ENCODE peak calls at places on chromosomes 1 and 21, in six cellular contexts. G is HepG2, F is GM12878, O is GM12892, R is K562, W is H1. S is an unnamed sample.

GRCh38 chr1:173405758-173406344 is 71.3 kb upstream of the PRDX6 start:
- DNase-seq in G (no peak), F (no peak), O (no peak), R (no peak), W (no peak), S (no peak)

GRCh38 chr1:178768423-178768822 is 43.4 kb downstream of the RALGPS2 start:
- DNase-seq in G (peak; percentile 20), F (no peak), O (peak; percentile 13), R (peak; percentile 62), W (peak; percentile 50), S (peak; percentile 19)

GRCh38 chr1:157517026-157517425 is 35.3 kb downstream of the FCRL5 start:
- DNase-seq in G (no peak), F (no peak), O (no peak), R (no peak), W (no peak), S (no peak)

GRCh38 chr1:53398585-53399365 is 60.4 kb upstream of the DMRTB1 start:
- DNase-seq in G (no peak), F (no peak), O (no peak), R (no peak), W (no peak), S (no peak)

GRCh38 chr1:56081151-56081550 is 498.2 kb downstream of the PLPP3 start:
- DNase-seq in G (no peak), F (no peak), O (no peak), R (no peak), W (no peak), S (no peak)

GRCh38 chr1:230186874-230187273 is 119.8 kb downstream of the GALNT2 start:
- DNase-seq in G (no peak), F (no peak), O (no peak), R (no peak), W (no peak), S (no peak)

GRCh38 chr1:246417152-246417812 is 89.8 kb downstream of the SMYD3 start:
- DNase-seq in G (no peak), F (no peak), O (no peak), R (no peak), W (no peak), S (no peak)

GRCh38 chr1:201173736-201174135 is 16.9 kb upstream of the IGFN1 start:
- DNase-seq in G (no peak), F (no peak), O (no peak), R (no peak), W (no peak), S (no peak)

GRCh38 chr1:243792401-243792800 is 57.6 kb downstream of the AKT3 start:
- DNase-seq in G (no peak), F (no peak), O (no peak), R (no peak), W (no peak), S (no peak)

GRCh38 chr1:110916669-110917306 is 43.8 kb downstream of the CD53 start:
- DNase-seq in G (peak; percentile 2), F (no peak), O (peak; percentile 11), R (peak; percentile 76), W (no peak), S (peak; percentile 5)

GRCh38 chr1:161068306-161069200 is 1.1 kb downstream of the ARHGAP30 start:
- DNase-seq in G (no peak), F (peak; percentile 86), O (peak; percentile 71), R (no peak), W (no peak), S (no peak)

GRCh38 chr1:28601696-28602095 is 9.6 kb downstream of the RAB42 start:
- DNase-seq in G (no peak), F (no peak), O (no peak), R (no peak), W (no peak), S (no peak)

GRCh38 chr1:113616201-113616600 is 143.1 kb downstream of the PHTF1 start:
- DNase-seq in G (no peak), F (no peak), O (no peak), R (no peak), W (no peak), S (no peak)

GRCh38 chr1:12124693-12125421 is 41.9 kb upstream of the TNFRSF1B start:
- DNase-seq in G (peak; percentile 46), F (no peak), O (no peak), R (peak; percentile 77), W (peak; percentile 91), S (no peak)

GRCh38 chr1:228994691-228995090 is 259.4 kb downstream of the RHOU start:
- DNase-seq in G (no peak), F (no peak), O (no peak), R (no peak), W (no peak), S (no peak)

GRCh38 chr1:18118078-18118477 is 10.5 kb downstream of the IGSF21 start:
- DNase-seq in G (no peak), F (no peak), O (no peak), R (no peak), W (no peak), S (no peak)

GRCh38 chr1:52978045-52978444 is 51.0 kb downstream of the SCP2 start:
- DNase-seq in G (no peak), F (no peak), O (no peak), R (no peak), W (no peak), S (no peak)

GRCh38 chr21:31750843-31751242 is 18.9 kb upstream of the SCAF4 start:
- DNase-seq in G (no peak), F (no peak), O (no peak), R (no peak), W (no peak), S (no peak)

GRCh38 chr1:165424454-165425283 is 20.3 kb downstream of the RXRG start:
- DNase-seq in G (no peak), F (no peak), O (no peak), R (no peak), W (no peak), S (no peak)

GRCh38 chr1:156726549-156727226 is 1.6 kb upstream of the METTL25B start:
- DNase-seq in G (peak; percentile 64), F (no peak), O (no peak), R (peak; percentile 43), W (no peak), S (no peak)

GRCh38 chr1:39047374-39048229 is 21.5 kb downstream of the NDUFS5 start:
- DNase-seq in G (peak; percentile 39), F (peak; percentile 30), O (no peak), R (peak; percentile 63), W (no peak), S (no peak)

GRCh38 chr1:7299329-7299799 is 471.7 kb upstream of the VAMP3 start:
- DNase-seq in G (no peak), F (no peak), O (no peak), R (no peak), W (peak; percentile 50), S (no peak)

GRCh38 chr1:46442317-46443161 is 47.1 kb upstream of the DMBX1 start:
- DNase-seq in G (peak; percentile 71), F (no peak), O (peak; percentile 60), R (peak; percentile 95), W (peak; percentile 100), S (peak; percentile 54)

GRCh38 chr1:63626222-63626621 is 33.0 kb downstream of the PGM1 start:
- DNase-seq in G (no peak), F (no peak), O (no peak), R (no peak), W (no peak), S (no peak)

DNA sequence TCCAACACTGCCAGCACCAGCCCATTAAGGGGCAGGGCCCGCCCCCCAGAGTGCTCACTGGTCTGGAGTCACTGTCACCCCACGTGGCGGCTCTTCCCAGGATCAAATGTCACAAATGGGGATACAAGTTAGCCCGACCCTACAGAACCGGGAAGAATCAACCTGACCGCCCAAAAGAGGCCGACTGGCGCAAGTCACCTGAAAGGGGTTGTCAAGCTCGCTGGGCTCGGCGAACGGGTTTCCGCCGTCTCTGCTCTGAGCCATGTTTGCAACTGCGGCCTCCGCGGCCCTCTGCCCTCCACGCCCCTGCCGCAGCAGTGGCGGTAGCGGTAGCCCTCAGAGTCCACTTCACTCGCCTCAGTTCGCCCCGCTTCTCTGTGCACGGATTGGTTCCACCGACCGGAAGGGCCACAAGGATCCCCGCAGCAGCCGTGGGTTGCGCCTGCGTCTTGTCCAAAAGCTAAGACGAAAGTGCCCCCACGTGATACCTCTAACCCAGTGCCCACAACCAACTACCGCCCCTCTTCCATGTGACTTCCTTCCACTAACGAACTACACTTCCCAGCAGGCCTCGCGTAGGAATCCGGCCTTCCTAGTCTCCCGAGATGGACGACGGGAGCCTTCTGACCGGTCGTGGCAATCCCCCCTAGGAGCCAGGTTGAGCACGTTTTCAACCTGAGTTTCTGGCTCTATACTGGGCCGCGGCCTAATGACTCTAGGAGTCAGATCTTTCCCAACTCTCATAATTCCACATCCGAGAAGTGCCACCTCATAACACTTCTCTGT is at the start of gene SCAMP3:
- DNase-seq in G (peak; percentile 97), F (peak; percentile 96), O (peak; percentile 98), R (peak; percentile 91), W (peak; percentile 90), S (peak; percentile 95)
- TF ChIP-seq POLR2A in G (peak; percentile 91), F (peak; percentile 94), O (peak; percentile 92), R (peak; percentile 93), W (peak; percentile 94), S (peak; percentile 83)

DNA sequence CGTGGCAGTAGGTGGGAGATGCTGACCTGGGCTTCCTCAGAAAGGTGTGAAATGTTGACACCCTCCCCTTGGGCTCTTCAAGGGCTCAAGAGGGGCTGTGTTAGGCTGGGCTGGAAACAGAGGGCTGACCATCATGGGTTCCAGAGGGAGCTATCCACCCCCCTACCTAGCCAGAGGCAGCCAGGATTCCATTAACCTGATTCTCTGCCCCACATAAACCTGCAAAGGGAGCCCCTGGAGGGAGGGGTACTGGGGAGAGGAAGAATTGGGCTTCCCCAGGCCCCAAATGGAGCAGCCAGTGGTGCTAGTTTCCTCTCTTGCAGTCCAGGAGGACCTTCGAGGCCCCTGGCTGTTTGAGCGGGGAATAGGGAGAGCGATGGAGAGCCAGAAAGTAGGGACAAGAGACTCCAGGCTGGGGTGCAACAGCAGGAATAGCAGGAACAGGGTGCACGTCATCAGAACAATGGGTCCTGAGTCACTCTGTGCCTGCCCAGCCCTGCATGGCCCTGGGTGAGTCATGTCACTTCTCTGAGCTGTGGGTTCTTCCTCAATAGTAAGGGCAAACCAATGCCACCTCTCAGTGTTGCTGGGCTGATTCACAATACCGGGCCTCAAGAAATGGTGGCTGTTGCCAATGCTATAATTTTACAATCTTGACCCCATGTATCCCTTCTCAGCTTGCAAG is 121.2 kb downstream of the EPHB2 start:
- DNase-seq in G (peak; percentile 5), F (no peak), O (no peak), R (no peak), W (no peak), S (no peak)
- TF ChIP-seq POLR2AphosphoS5 in G (no peak), F (no peak), O (no peak), R (no peak), W (no peak), S (no peak)

GRCh38 chr1:159925713-159926066 is 383 bp upstream of the TAGLN2 start:
- DNase-seq in G (no peak), F (no peak), O (no peak), R (peak; percentile 49), W (peak; percentile 56), S (no peak)
- TF ChIP-seq TAF1 in G (no peak), F (no peak), O (no peak), R (no peak), W (no peak), S (no peak)

GRCh38 chr1:25447547-25447946 is 16.9 kb downstream of the MACO1 start:
- DNase-seq in G (no peak), F (peak; percentile 79), O (no peak), R (no peak), W (no peak), S (no peak)

GRCh38 chr1:25450894-25451293 is 20.2 kb downstream of the MACO1 start:
- DNase-seq in G (no peak), F (no peak), O (no peak), R (no peak), W (no peak), S (no peak)

GRCh38 chr1:25456502-25456901 is 25.8 kb downstream of the MACO1 start:
- DNase-seq in G (no peak), F (no peak), O (no peak), R (no peak), W (no peak), S (no peak)

GRCh38 chr1:25451903-25452302 is 21.2 kb downstream of the MACO1 start:
- DNase-seq in G (no peak), F (no peak), O (no peak), R (no peak), W (no peak), S (no peak)
- TF ChIP-seq POLR2A in G (no peak), F (no peak), O (no peak), R (no peak), W (no peak), S (no peak)

S was measured in GM12891.